ENCODE peak calls at places on chromosomes 12 and 14, in seven cellular contexts. P is fibroblast of villous mesenchyme, I is small intestine, L is HFFc6, B is ecto neural progenitor cell, E is ACHN, G is NCI-H1092. M is an unnamed sample.

GRCh38 chr12:132562489-132563045 is 47.8 kb downstream of the LRCOL1 start:
- DNase-seq in P (no peak), I (no peak), L (no peak), B (no peak), E (no peak), G (no peak), M (no peak)

GRCh38 chr12:131950182-131950913 is 606 bp downstream of the EP400 start:
- DNase-seq in P (no peak), I (no peak), L (no peak), B (no peak), E (peak), G (no peak), M (no peak)

GRCh38 chr14:66842911-66843572 is 335.1 kb downstream of the GPHN start:
- DNase-seq in P (no peak), I (no peak), L (no peak), B (no peak), E (no peak), G (no peak), M (no peak)

GRCh38 chr12:3034067-3034750 is 43.0 kb upstream of the TSPAN9 start:
- DNase-seq in P (peak), I (peak), L (peak), B (peak), E (peak), G (peak), M (no peak)

GRCh38 chr12:49763006-49763591 is 21.7 kb downstream of the TMBIM6 start:
- DNase-seq in P (peak), I (peak), L (peak), B (peak), E (peak), G (no peak), M (peak)

GRCh38 chr12:19404232-19404880 is 34.9 kb upstream of the AEBP2 start:
- DNase-seq in P (no peak), I (no peak), L (no peak), B (no peak), E (no peak), G (no peak), M (no peak)

GRCh38 chr14:52298795-52299194 is 15.3 kb upstream of the PTGER2 start:
- DNase-seq in P (no peak), I (no peak), L (no peak), B (no peak), E (no peak), G (no peak), M (no peak)

GRCh38 chr12:2359725-2360629 is 307.2 kb downstream of the CACNA1C start:
- DNase-seq in P (no peak), I (no peak), L (no peak), B (no peak), E (no peak), G (no peak), M (no peak)

GRCh38 chr12:15811192-15812127 is 22.3 kb upstream of the EPS8 start:
- DNase-seq in P (peak), I (no peak), L (no peak), B (no peak), E (no peak), G (no peak), M (no peak)

GRCh38 chr12:99153283-99153682 is 494.3 kb upstream of the GARIN6 start:
- DNase-seq in P (no peak), I (no peak), L (no peak), B (no peak), E (no peak), G (no peak), M (no peak)

GRCh38 chr12:101053203-101053602 is 156.8 kb downstream of the SLC5A8 start:
- DNase-seq in P (no peak), I (no peak), L (no peak), B (no peak), E (no peak), G (no peak), M (no peak)

GRCh38 chr12:110689601-110690430 is 901 bp upstream of the HVCN1 start:
- DNase-seq in P (no peak), I (peak), L (no peak), B (no peak), E (no peak), G (no peak), M (no peak)

GRCh38 chr12:15830538-15830937 is 41.4 kb upstream of the EPS8 start:
- DNase-seq in P (peak), I (no peak), L (peak), B (no peak), E (no peak), G (no peak), M (no peak)

GRCh38 chr14:51780741-51781140 is 79.7 kb upstream of the GNG2 start:
- DNase-seq in P (peak), I (no peak), L (peak), B (no peak), E (peak), G (no peak), M (no peak)

GRCh38 chr14:95183082-95183481 is 25.8 kb upstream of the DICER1 start:
- DNase-seq in P (no peak), I (no peak), L (no peak), B (no peak), E (no peak), G (no peak), M (no peak)

GRCh38 chr14:73743431-73743931 is 29.3 kb upstream of the PNMA1 start:
- DNase-seq in P (peak), I (no peak), L (no peak), B (no peak), E (no peak), G (no peak), M (no peak)

M was measured in thoracic aorta.